ENCODE peak calls at places on chromosomes 2 and 18, in eight cellular contexts. J, P, I, E, Q, K, Z and U are unnamed samples.

GRCh38 chr18:2312440-2312839 is 258.9 kb downstream of the METTL4 start:
- DNase-seq in J (no peak), P (no peak), I (no peak), E (no peak), Q (no peak), K (no peak), Z (no peak), U (no peak)

GRCh38 chr2:48512586-48512985 is 17.4 kb upstream of the STON1 start:
- DNase-seq in J (no peak), P (no peak), I (no peak), E (no peak), Q (no peak), K (no peak), Z (no peak), U (no peak)

GRCh38 chr2:10915731-10916331 is 4.1 kb downstream of the KCNF1 start:
- DNase-seq in J (no peak), P (no peak), I (no peak), E (no peak), Q (no peak), K (no peak), Z (no peak), U (no peak)

GRCh38 chr2:168515502-168515901 is 59.4 kb downstream of the CERS6 start:
- DNase-seq in J (no peak), P (no peak), I (peak; percentile 78), E (no peak), Q (no peak), K (no peak), Z (peak; percentile 82), U (peak; percentile 55)

GRCh38 chr2:132581917-132582316 is 88.1 kb downstream of the LYPD1 start:
- DNase-seq in J (no peak), P (no peak), I (peak; percentile 5), E (no peak), Q (no peak), K (no peak), Z (no peak), U (no peak)

GRCh38 chr18:30925795-30926194 is 116.7 kb downstream of the DSC3 start:
- DNase-seq in J (no peak), P (no peak), I (no peak), E (no peak), Q (no peak), K (no peak), Z (no peak), U (no peak)

GRCh38 chr18:41266616-41267015 is 688.4 kb upstream of the PIK3C3 start:
- DNase-seq in J (no peak), P (no peak), I (peak; percentile 62), E (no peak), Q (no peak), K (no peak), Z (no peak), U (peak; percentile 15)

GRCh38 chr2:224666951-224667553 is 49.1 kb downstream of the CCDC195 start:
- DNase-seq in J (no peak), P (no peak), I (no peak), E (no peak), Q (no peak), K (no peak), Z (no peak), U (no peak)

GRCh38 chr2:71336802-71337201 is 5.2 kb downstream of the ZNF638 start:
- DNase-seq in J (no peak), P (no peak), I (no peak), E (no peak), Q (no peak), K (no peak), Z (peak; percentile 10), U (no peak)

GRCh38 chr18:46833899-46834298 is 77.0 kb upstream of the ST8SIA5 start:
- DNase-seq in J (no peak), P (no peak), I (no peak), E (no peak), Q (no peak), K (no peak), Z (no peak), U (no peak)